ENCODE peak calls at places on chromosomes 13 and 19, in ten cellular contexts. E is SK-N-SH, M is stomach, J is sigmoid colon, P is HepG2, L is H1, S is transverse colon, W is GM12878, T is K562, C is upper lobe of left lung. F is an unnamed sample.

GRCh38 chr19:1027020-1027952 is 878 bp downstream of the CNN2 start:
- DNase-seq in E (no peak), M (no peak), J (no peak), P (no peak), L (no peak), S (no peak), W (no peak), T (no peak), C (no peak), F (no peak)

GRCh38 chr19:55703790-55704215 is 28.8 kb downstream of the EPN1 start:
- DNase-seq in E (peak), M (peak), J (no peak), P (no peak), L (peak), S (peak), W (no peak), T (peak), C (peak), F (no peak)

GRCh38 chr13:50228527-50228926 is 213.3 kb downstream of the KCNRG start:
- DNase-seq in E (no peak), M (no peak), J (no peak), P (no peak), L (no peak), S (no peak), W (no peak), T (no peak), C (no peak), F (no peak)

GRCh38 chr13:113978741-113979481 is 5.0 kb upstream of the C13orf46 start:
- DNase-seq in E (no peak), M (peak), J (peak), P (no peak), L (no peak), S (no peak), W (no peak), T (no peak), C (no peak), F (no peak)

GRCh38 chr19:51735759-51736449 is 12.1 kb upstream of the HAS1 start:
- DNase-seq in E (no peak), M (peak), J (peak), P (no peak), L (no peak), S (peak), W (no peak), T (no peak), C (peak), F (no peak)

GRCh38 chr13:33953781-33954180 is 135.8 kb downstream of the RFC3 start:
- DNase-seq in E (no peak), M (no peak), J (no peak), P (no peak), L (no peak), S (no peak), W (no peak), T (no peak), C (no peak), F (no peak)

GRCh38 chr13:50189450-50189849 is 174.2 kb downstream of the KCNRG start:
- DNase-seq in E (no peak), M (no peak), J (no peak), P (no peak), L (no peak), S (no peak), W (no peak), T (peak), C (no peak), F (peak)

GRCh38 chr13:113552079-113552478 is 32.5 kb upstream of the TFDP1 start:
- DNase-seq in E (no peak), M (peak), J (no peak), P (no peak), L (peak), S (peak), W (no peak), T (no peak), C (no peak), F (peak)

GRCh38 chr13:43664700-43665191 is 122.0 kb downstream of the ENOX1 start:
- DNase-seq in E (no peak), M (peak), J (peak), P (no peak), L (no peak), S (peak), W (no peak), T (no peak), C (no peak), F (no peak)

GRCh38 chr19:38135150-38135998 is 88.6 kb downstream of the DPF1 start:
- DNase-seq in E (no peak), M (no peak), J (no peak), P (no peak), L (no peak), S (no peak), W (no peak), T (no peak), C (no peak), F (no peak)

GRCh38 chr13:44116562-44117315 is 237.0 kb downstream of the LACC1 start:
- DNase-seq in E (no peak), M (no peak), J (no peak), P (no peak), L (peak), S (no peak), W (no peak), T (no peak), C (no peak), F (peak)

GRCh38 chr13:34435338-34435737 is 506.7 kb upstream of the NBEA start:
- DNase-seq in E (no peak), M (no peak), J (no peak), P (no peak), L (no peak), S (no peak), W (no peak), T (no peak), C (no peak), F (no peak)

GRCh38 chr19:41758846-41759245 is 3.5 kb downstream of the CEACAM6 start:
- DNase-seq in E (no peak), M (no peak), J (no peak), P (no peak), L (no peak), S (no peak), W (no peak), T (no peak), C (no peak), F (no peak)

GRCh38 chr19:34430738-34431625 is 2.8 kb downstream of the UBA2 start:
- DNase-seq in E (peak), M (no peak), J (no peak), P (peak), L (no peak), S (no peak), W (no peak), T (peak), C (no peak), F (no peak)

GRCh38 chr19:1455336-1456120 is 5.6 kb downstream of the APC2 start:
- DNase-seq in E (peak), M (peak), J (no peak), P (peak), L (peak), S (peak), W (no peak), T (peak), C (peak), F (no peak)

GRCh38 chr19:32012886-32013635 is 332.3 kb upstream of the ZNF507 start:
- DNase-seq in E (no peak), M (no peak), J (no peak), P (no peak), L (peak), S (no peak), W (no peak), T (no peak), C (no peak), F (peak)

GRCh38 chr19:19860756-19861390 is 4.8 kb upstream of the ZNF253 start:
- DNase-seq in E (peak), M (no peak), J (no peak), P (no peak), L (peak), S (no peak), W (no peak), T (peak), C (peak), F (no peak)

GRCh38 chr13:76622336-76623045 is 263.7 kb downstream of the KCTD12 start:
- DNase-seq in E (peak), M (no peak), J (peak), P (no peak), L (no peak), S (no peak), W (no peak), T (no peak), C (no peak), F (no peak)

GRCh38 chr19:33641956-33642498 is 20.3 kb downstream of the CHST8 start:
- DNase-seq in E (no peak), M (no peak), J (no peak), P (no peak), L (no peak), S (no peak), W (no peak), T (no peak), C (no peak), F (no peak)

GRCh38 chr19:29785955-29786589 is 25.7 kb upstream of the CCNE1 start:
- DNase-seq in E (no peak), M (no peak), J (no peak), P (no peak), L (peak), S (no peak), W (no peak), T (peak), C (no peak), F (no peak)

GRCh38 chr19:7870571-7871279 is 3.5 kb downstream of the PRR36 start:
- DNase-seq in E (peak), M (peak), J (no peak), P (peak), L (peak), S (peak), W (no peak), T (peak), C (peak), F (no peak)

GRCh38 chr19:46648961-46649960 is 11.7 kb downstream of the DACT3 start:
- DNase-seq in E (no peak), M (no peak), J (no peak), P (no peak), L (peak), S (no peak), W (no peak), T (peak), C (no peak), F (no peak)

GRCh38 chr19:3950871-3951861 is 18.3 kb downstream of the NMRK2 start:
- DNase-seq in E (no peak), M (no peak), J (peak), P (no peak), L (no peak), S (no peak), W (no peak), T (peak), C (no peak), F (no peak)

GRCh38 chr19:41753936-41754529 is 1.3 kb upstream of the CEACAM6 start:
- DNase-seq in E (peak), M (peak), J (no peak), P (peak), L (peak), S (peak), W (no peak), T (peak), C (peak), F (no peak)

GRCh38 chr19:56423276-56423984 is 19.3 kb downstream of the ZNF583 start:
- DNase-seq in E (no peak), M (no peak), J (no peak), P (no peak), L (no peak), S (no peak), W (no peak), T (no peak), C (no peak), F (no peak)

GRCh38 chr13:25286308-25286968 is 850 bp downstream of the MTMR6 start:
- DNase-seq in E (peak), M (no peak), J (no peak), P (peak), L (no peak), S (peak), W (no peak), T (no peak), C (peak), F (no peak)

GRCh38 chr13:99313473-99313872 is 6.3 kb upstream of the GPR183 start:
- DNase-seq in E (no peak), M (no peak), J (no peak), P (no peak), L (no peak), S (no peak), W (no peak), T (no peak), C (no peak), F (no peak)

GRCh38 chr13:25784119-25784518 is 267.7 kb downstream of the SHISA2 start:
- DNase-seq in E (no peak), M (no peak), J (no peak), P (no peak), L (no peak), S (no peak), W (no peak), T (no peak), C (no peak), F (no peak)

GRCh38 chr19:17865364-17866311 is 5.9 kb downstream of the RPL18A start:
- DNase-seq in E (peak), M (peak), J (no peak), P (no peak), L (peak), S (peak), W (no peak), T (peak), C (peak), F (no peak)
- TF ChIP-seq POLR2AphosphoS5 in E (peak), M (no peak), J (peak), P (peak), L (peak), S (peak), W (peak), T (peak), C (peak), F (no peak)

DNA sequence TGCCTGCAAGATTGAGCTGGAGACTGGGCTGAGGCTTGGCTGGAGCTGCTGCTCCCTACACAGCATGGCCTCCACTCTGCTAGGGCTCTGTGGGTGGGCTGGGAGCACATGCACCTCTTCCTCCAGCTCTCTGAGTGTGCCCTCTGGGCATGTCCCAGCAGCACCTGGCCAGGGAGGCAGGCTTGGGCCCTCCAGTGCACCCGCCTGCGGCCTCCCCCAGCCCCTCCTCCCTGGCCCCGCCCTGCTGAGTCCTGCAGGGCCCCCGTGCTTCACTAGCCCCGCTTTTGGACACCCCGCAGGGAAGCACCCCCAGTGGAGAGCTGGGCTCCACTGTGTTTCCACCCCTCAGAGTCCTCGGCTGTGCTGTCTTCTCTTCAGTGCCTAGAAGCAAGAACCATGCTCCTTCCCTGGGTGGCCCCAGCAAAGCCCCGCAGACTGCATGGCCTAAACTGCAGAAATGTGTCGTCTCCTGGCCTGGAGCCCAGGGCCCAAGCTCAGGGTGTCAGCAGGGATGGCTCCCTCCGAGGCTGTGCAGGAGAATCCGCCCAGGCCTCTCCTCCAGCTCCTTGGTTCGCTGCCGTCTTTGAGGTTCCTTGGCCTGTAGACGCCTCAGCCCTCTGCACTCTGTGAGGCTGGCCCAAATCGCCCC is 5.0 kb upstream of the TEX29 start:
- DNase-seq in E (no peak), M (no peak), J (no peak), P (no peak), L (no peak), S (no peak), W (no peak), T (no peak), C (no peak), F (no peak)
- TF ChIP-seq EP300 in E (no peak), M (no peak), J (no peak), P (no peak), L (no peak), S (no peak), W (no peak), T (no peak), C (no peak), F (no peak)

GRCh38 chr13:110352735-110353134 is 45.7 kb downstream of the COL4A2 start:
- DNase-seq in E (no peak), M (no peak), J (no peak), P (no peak), L (peak), S (no peak), W (no peak), T (peak), C (no peak), F (no peak)

GRCh38 chr13:110353339-110353977 is 46.4 kb downstream of the COL4A2 start:
- DNase-seq in E (no peak), M (no peak), J (no peak), P (no peak), L (no peak), S (peak), W (no peak), T (no peak), C (no peak), F (no peak)

GRCh38 chr13:110356362-110356761 is 49.3 kb downstream of the COL4A2 start:
- DNase-seq in E (no peak), M (no peak), J (no peak), P (no peak), L (no peak), S (no peak), W (no peak), T (no peak), C (no peak), F (no peak)

GRCh38 chr13:110354715-110355473 is 47.8 kb downstream of the COL4A2 start:
- DNase-seq in E (no peak), M (no peak), J (no peak), P (no peak), L (no peak), S (no peak), W (no peak), T (no peak), C (no peak), F (no peak)

DNA sequence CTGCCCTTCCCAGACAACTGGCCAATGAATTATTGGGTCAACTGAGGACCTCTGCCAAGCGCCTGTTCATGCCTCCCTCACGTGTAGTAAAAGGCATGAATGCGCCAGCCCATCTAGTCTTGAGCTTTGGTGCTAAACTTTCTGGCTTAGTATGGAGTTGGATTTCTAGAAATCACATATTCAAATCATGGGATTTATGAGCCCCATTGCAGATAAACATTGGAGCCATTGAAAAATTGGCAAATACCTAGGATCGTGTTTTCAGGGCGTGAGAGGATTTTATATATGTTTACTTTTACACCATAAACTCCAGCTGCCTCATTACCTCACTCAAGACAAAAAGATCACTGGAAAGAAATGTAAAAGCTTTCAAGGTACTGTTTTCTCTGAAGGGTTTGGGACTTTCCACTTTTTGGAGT is 47.1 kb downstream of the COL4A2 start:
- DNase-seq in E (no peak), M (no peak), J (no peak), P (no peak), L (no peak), S (no peak), W (no peak), T (no peak), C (no peak), F (no peak)
- TF ChIP-seq POLR2AphosphoS5 in E (no peak), M (no peak), J (no peak), P (no peak), L (no peak), S (peak), W (no peak), T (no peak), C (no peak), F (no peak)

GRCh38 chr13:28163587-28163986 is 25.2 kb downstream of the PAN3 start:
- DNase-seq in E (no peak), M (no peak), J (no peak), P (no peak), L (no peak), S (no peak), W (no peak), T (no peak), C (no peak), F (no peak)

GRCh38 chr13:28159057-28159456 is 20.7 kb downstream of the PAN3 start:
- DNase-seq in E (no peak), M (no peak), J (no peak), P (no peak), L (no peak), S (no peak), W (no peak), T (no peak), C (no peak), F (no peak)

DNA sequence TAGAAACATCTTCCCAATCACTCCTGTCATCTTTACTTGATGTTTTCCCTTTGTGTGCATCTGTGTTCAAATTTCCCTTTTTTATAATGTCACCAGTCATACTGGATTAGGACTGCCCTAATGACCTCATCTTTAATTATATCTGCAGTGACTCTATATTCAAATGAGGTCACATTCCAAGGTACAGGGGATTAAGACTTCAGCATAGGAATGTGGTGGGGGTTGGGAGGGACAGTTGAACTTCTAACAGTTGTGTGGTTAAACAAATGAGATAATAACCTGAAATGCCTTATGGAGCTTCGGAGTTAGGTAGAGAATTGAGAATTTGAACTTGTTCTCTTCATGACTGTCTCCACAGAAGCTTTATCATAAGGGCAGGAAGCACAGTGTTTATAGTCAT is 23.0 kb downstream of the PAN3 start:
- DNase-seq in E (no peak), M (no peak), J (no peak), P (peak), L (no peak), S (peak), W (no peak), T (no peak), C (no peak), F (no peak)
- TF ChIP-seq EP300 in E (no peak), M (no peak), J (no peak), P (no peak), L (peak), S (no peak), W (no peak), T (peak), C (no peak), F (no peak)

DNA sequence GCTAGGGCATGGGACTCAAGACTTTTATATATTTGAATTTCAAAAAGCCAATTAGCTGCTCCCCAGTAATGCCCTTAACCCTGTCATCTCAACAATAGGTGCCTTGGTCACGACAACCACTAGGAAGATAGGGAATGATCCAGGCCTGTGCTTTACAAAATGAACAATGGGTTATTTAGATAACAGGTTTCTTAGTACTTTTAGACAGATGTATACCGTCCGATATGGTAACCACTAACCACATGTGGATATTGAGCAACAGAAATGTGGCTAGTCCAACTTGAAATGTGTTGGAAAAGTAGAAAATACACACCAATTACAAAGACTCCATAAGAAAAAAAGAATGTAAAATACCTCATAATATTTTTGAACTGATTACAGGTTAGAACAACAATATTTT is 201.2 kb downstream of the LHFPL6 start:
- DNase-seq in E (no peak), M (no peak), J (no peak), P (no peak), L (no peak), S (no peak), W (no peak), T (peak), C (no peak), F (no peak)
- TF ChIP-seq POLR2AphosphoS5 in E (no peak), M (no peak), J (no peak), P (no peak), L (no peak), S (no peak), W (no peak), T (no peak), C (no peak), F (no peak)

F was measured in esophagus muscularis mucosa.